ENCODE peak calls at places on chromosome 1, in five cellular contexts. O, R, T, J and N are unnamed samples. For H3K36me3, the result is how much of the 10 kb centered on the place peaks cover.

GRCh38 chr1:244011251-244011650 is 39.8 kb upstream of the ZBTB18 start:
- DNase-seq in O (no peak), R (peak), T (no peak), J (no peak), N (no peak)

GRCh38 chr1:1598051-1598719 is 1.8 kb downstream of the FNDC10 start:
- DNase-seq in O (no peak), R (no peak), T (no peak), J (no peak), N (no peak)

GRCh38 chr1:155646307-155646706 is 36.3 kb downstream of the MSTO1 start:
- DNase-seq in O (no peak), R (peak), T (no peak), J (no peak), N (no peak)

GRCh38 chr1:231106347-231106746 is 55.5 kb upstream of the TRIM67 start:
- DNase-seq in O (no peak), R (peak), T (no peak), J (no peak), N (no peak)

GRCh38 chr1:248140846-248141245 is 4.1 kb upstream of the OR2M5 start:
- DNase-seq in O (no peak), R (no peak), T (no peak), J (no peak), N (no peak)

GRCh38 chr1:51484591-51484990 is 34.5 kb downstream of the EPS15 start:
- DNase-seq in O (no peak), R (peak), T (no peak), J (no peak), N (no peak)

GRCh38 chr1:236421022-236421421 is 26.9 kb downstream of the EDARADD start:
- DNase-seq in O (no peak), R (no peak), T (no peak), J (no peak), N (no peak)

GRCh38 chr1:18875107-18875795 is 15.8 kb upstream of the TAS1R2 start:
- DNase-seq in O (peak), R (peak), T (peak), J (peak), N (peak)

GRCh38 chr1:65449214-65449823 is 28.9 kb downstream of the LEPR start:
- DNase-seq in O (no peak), R (no peak), T (no peak), J (no peak), N (no peak)

DNA sequence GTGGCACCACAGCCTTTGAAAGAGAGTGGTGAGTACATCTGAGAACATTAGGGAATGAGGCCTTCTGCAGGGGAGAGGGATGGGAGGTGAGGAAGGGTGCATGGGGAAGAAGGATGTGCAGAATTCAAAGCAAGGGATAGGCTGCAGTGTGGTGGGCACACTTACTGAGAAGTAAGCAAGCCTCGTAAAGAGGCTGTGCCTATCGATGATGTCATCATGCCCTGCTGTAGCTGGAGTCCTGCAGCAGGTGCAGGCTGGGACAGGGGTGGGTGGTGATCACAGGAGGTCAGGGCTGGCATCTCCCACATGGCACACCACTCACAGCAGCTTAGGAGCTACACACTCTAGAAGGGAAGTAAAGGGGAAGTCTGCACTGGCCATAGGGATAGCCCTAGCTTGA is 16.2 kb downstream of the ZSCAN20 start:
- DNase-seq in O (no peak), R (no peak), T (no peak), J (no peak), N (no peak)
- H3K36me3 ChIP-seq in O (under half), R (half or more), T (half or more), J (half or more), N (under half)

DNA sequence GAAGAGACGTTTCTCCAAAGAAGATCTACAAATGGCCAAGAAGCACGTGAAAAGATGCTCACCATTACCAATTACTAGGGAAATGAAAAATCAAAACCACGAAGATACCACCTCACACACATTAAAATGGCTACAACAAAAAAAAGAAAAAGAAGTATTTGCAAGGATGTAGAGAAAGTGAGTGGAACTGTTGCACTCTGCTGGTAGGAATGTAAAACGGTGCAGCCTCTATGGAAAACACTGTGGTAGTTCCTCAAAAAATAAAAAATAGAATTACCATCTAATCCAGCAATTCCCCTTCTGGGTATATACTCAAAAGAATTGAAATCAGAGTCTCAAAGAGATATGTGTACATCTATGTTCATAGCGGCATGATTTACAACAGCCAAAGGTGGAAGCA is 115.4 kb upstream of the EDN2 start:
- DNase-seq in O (no peak), R (peak), T (no peak), J (no peak), N (no peak)
- TF ChIP-seq CTCF in O (peak), R (peak), T (peak), J (peak), N (peak)

GRCh38 chr1:52857443-52857842 is 14.9 kb downstream of the ZYG11A start:
- DNase-seq in O (no peak), R (peak), T (no peak), J (no peak), N (no peak)
- H3K4me3 ChIP-seq in O (no peak), R (no peak), T (no peak), J (no peak), N (no peak)

GRCh38 chr1:6225651-6226050 is 10.1 kb downstream of the ICMT start:
- DNase-seq in O (no peak), R (no peak), T (no peak), J (no peak), N (no peak)
- H3K36me3 ChIP-seq in O (under half), R (under half), T (half or more), J (under half), N (half or more)

GRCh38 chr1:10451286-10451685 is 1.5 kb downstream of the CORT start:
- DNase-seq in O (no peak), R (peak), T (no peak), J (peak), N (no peak)

GRCh38 chr1:10457910-10458309 is 8.1 kb downstream of the CORT start:
- DNase-seq in O (no peak), R (no peak), T (no peak), J (no peak), N (no peak)

GRCh38 chr1:10459185-10459584 is 9.4 kb downstream of the CORT start:
- DNase-seq in O (no peak), R (peak), T (no peak), J (no peak), N (no peak)

GRCh38 chr1:10456661-10457060 is 6.8 kb downstream of the CORT start:
- DNase-seq in O (no peak), R (no peak), T (no peak), J (no peak), N (no peak)

DNA sequence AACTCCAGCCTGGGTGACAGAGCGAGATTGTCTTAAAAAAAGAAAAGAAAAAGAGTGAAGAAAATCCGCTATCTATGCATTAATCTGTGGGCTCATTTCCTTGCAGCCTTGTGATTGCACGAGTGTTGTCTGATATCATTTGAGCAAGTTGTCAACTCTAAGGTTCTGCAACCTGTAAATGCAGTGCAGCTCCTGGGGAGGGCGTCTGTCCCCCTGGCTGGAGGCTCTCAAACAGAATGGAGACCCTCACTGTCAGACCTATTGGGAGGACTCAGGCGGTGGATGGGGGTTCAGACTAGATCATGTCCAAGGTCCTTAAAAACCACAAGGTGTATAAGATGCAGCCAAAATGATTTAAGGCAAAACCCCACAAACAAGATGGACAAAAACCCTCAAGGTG is 6.2 kb downstream of the CORT start:
- DNase-seq in O (no peak), R (no peak), T (no peak), J (no peak), N (no peak)
- TF ChIP-seq CTCF in O (no peak), R (no peak), T (no peak), J (no peak), N (no peak)

GRCh38 chr1:28885472-28885877 is 28.9 kb upstream of the EPB41 start:
- DNase-seq in O (no peak), R (no peak), T (no peak), J (no peak), N (no peak)
- H3K4me3 ChIP-seq in O (no peak), R (no peak), T (no peak), J (no peak), N (no peak)

GRCh38 chr1:44808938-44809917 is 905 bp downstream of the BTBD19 start:
- DNase-seq in O (peak), R (peak), T (peak), J (no peak), N (no peak)

GRCh38 chr1:44810101-44810761 is 1.9 kb downstream of the BTBD19 start:
- DNase-seq in O (peak), R (no peak), T (no peak), J (no peak), N (no peak)

GRCh38 chr1:44811714-44812151 is 3.4 kb downstream of the BTBD19 start:
- DNase-seq in O (peak), R (peak), T (no peak), J (peak), N (no peak)

GRCh38 chr1:44811234-44811633 is 2.9 kb downstream of the BTBD19 start:
- DNase-seq in O (peak), R (no peak), T (no peak), J (no peak), N (no peak)

GRCh38 chr1:44812822-44813543 is 4.7 kb downstream of the BTBD19 start:
- DNase-seq in O (peak), R (no peak), T (no peak), J (peak), N (no peak)
- H3K36me3 ChIP-seq in O (under half), R (under half), T (under half), J (under half), N (under half)

DNA sequence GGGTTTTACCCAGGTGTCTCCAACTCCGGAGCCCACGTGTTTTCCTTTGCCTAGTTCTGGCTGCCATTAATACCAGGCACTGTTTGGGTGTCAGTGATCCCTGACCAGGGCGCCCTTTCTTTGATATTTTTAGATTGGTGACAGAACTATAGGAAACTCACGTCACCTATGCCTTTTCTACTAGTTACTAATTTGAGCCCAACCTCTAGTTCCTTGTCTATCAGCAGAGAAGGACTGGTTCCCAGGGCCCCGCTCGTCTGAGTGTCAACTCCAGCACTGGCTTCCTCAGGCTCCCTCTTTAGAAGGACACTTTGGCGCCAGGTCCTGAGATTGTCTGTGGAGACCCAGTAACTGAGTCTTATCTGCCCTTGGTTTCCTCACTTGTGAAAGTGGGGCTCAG is 9.4 kb downstream of the MFN2 start:
- DNase-seq in O (no peak), R (no peak), T (peak), J (no peak), N (no peak)
- TF ChIP-seq CTCF in O (no peak), R (no peak), T (no peak), J (no peak), N (no peak)

GRCh38 chr1:221562542-221563475 is 179.1 kb downstream of the DUSP10 start:
- DNase-seq in O (peak), R (no peak), T (no peak), J (no peak), N (no peak)
- H3K4me3 ChIP-seq in O (no peak), R (no peak), T (no peak), J (no peak), N (no peak)

GRCh38 chr1:112488141-112488540 is 20.6 kb upstream of the WNT2B start:
- DNase-seq in O (no peak), R (no peak), T (no peak), J (no peak), N (no peak)

GRCh38 chr1:112496290-112496689 is 12.5 kb upstream of the WNT2B start:
- DNase-seq in O (no peak), R (peak), T (no peak), J (no peak), N (no peak)

GRCh38 chr1:112493351-112493750 is 15.4 kb upstream of the WNT2B start:
- DNase-seq in O (no peak), R (no peak), T (no peak), J (no peak), N (no peak)
- H3K36me3 ChIP-seq in O (under half), R (under half), T (under half), J (under half), N (under half)